ENCODE peak calls at places on chromosomes 4 and X, in five cellular contexts. One of them, this sample, is unnamed.

GRCh38 chrX:71400710-71401109 is 34.6 kb downstream of the TAF1 start:
- DNase-seq in HFF-Myc: no peak
- DNase-seq in fibroblast of pulmonary artery: no peak
- DNase-seq in HCT116: no peak
- DNase-seq in H7: no peak
- DNase-seq in this sample: no peak

GRCh38 chr4:89316931-89317366 is 9.3 kb upstream of the GPRIN3 start:
- DNase-seq in HFF-Myc: no peak
- DNase-seq in fibroblast of pulmonary artery: peak; percentile 75
- DNase-seq in HCT116: no peak
- DNase-seq in H7: no peak
- DNase-seq in this sample: peak; percentile 72

GRCh38 chr4:38560763-38561558 is 103.0 kb upstream of the KLF3 start:
- DNase-seq in HFF-Myc: no peak
- DNase-seq in fibroblast of pulmonary artery: no peak
- DNase-seq in HCT116: no peak
- DNase-seq in H7: no peak
- DNase-seq in this sample: no peak

GRCh38 chr4:137519406-137519805 is 12.9 kb downstream of the PCDH18 start:
- DNase-seq in HFF-Myc: no peak
- DNase-seq in fibroblast of pulmonary artery: peak; percentile 74
- DNase-seq in HCT116: no peak
- DNase-seq in H7: no peak
- DNase-seq in this sample: no peak

GRCh38 chr4:96593422-96593821 is 753.5 kb downstream of the PDHA2 start:
- DNase-seq in HFF-Myc: no peak
- DNase-seq in fibroblast of pulmonary artery: no peak
- DNase-seq in HCT116: no peak
- DNase-seq in H7: no peak
- DNase-seq in this sample: peak; percentile 26

GRCh38 chrX:140504371-140505324 is at the start of gene SOX3:
- DNase-seq in HFF-Myc: no peak
- DNase-seq in fibroblast of pulmonary artery: no peak
- DNase-seq in HCT116: no peak
- DNase-seq in H7: peak; percentile 94
- DNase-seq in this sample: no peak

GRCh38 chr4:156545003-156545785 is 426.4 kb downstream of the PDGFC start:
- DNase-seq in HFF-Myc: no peak
- DNase-seq in fibroblast of pulmonary artery: peak; percentile 42
- DNase-seq in HCT116: no peak
- DNase-seq in H7: no peak
- DNase-seq in this sample: no peak

GRCh38 chrX:30653415-30654131 is at the start of gene GK:
- DNase-seq in HFF-Myc: no peak
- DNase-seq in fibroblast of pulmonary artery: no peak
- DNase-seq in HCT116: no peak
- DNase-seq in H7: peak; percentile 47
- DNase-seq in this sample: no peak

GRCh38 chr4:37795796-37796195 is 30.7 kb upstream of the PGM2 start:
- DNase-seq in HFF-Myc: no peak
- DNase-seq in fibroblast of pulmonary artery: no peak
- DNase-seq in HCT116: no peak
- DNase-seq in H7: no peak
- DNase-seq in this sample: no peak

GRCh38 chr4:78768447-78769177 is 7.5 kb upstream of the BMP2K start:
- DNase-seq in HFF-Myc: no peak
- DNase-seq in fibroblast of pulmonary artery: no peak
- DNase-seq in HCT116: no peak
- DNase-seq in H7: no peak
- DNase-seq in this sample: no peak

GRCh38 chr4:121229993-121230392 is 65.9 kb upstream of the TNIP3 start:
- DNase-seq in HFF-Myc: no peak
- DNase-seq in fibroblast of pulmonary artery: no peak
- DNase-seq in HCT116: no peak
- DNase-seq in H7: no peak
- DNase-seq in this sample: no peak

GRCh38 chr4:121228851-121229250 is 64.7 kb upstream of the TNIP3 start:
- DNase-seq in HFF-Myc: no peak
- DNase-seq in fibroblast of pulmonary artery: no peak
- DNase-seq in HCT116: no peak
- DNase-seq in H7: no peak
- DNase-seq in this sample: no peak

GRCh38 chr4:121226362-121226761 is 62.2 kb upstream of the TNIP3 start:
- DNase-seq in HFF-Myc: no peak
- DNase-seq in fibroblast of pulmonary artery: no peak
- DNase-seq in HCT116: no peak
- DNase-seq in H7: no peak
- DNase-seq in this sample: no peak

GRCh38 chr4:121221608-121222007 is 57.5 kb upstream of the TNIP3 start:
- DNase-seq in HFF-Myc: no peak
- DNase-seq in fibroblast of pulmonary artery: no peak
- DNase-seq in HCT116: no peak
- DNase-seq in H7: no peak
- DNase-seq in this sample: no peak

DNA sequence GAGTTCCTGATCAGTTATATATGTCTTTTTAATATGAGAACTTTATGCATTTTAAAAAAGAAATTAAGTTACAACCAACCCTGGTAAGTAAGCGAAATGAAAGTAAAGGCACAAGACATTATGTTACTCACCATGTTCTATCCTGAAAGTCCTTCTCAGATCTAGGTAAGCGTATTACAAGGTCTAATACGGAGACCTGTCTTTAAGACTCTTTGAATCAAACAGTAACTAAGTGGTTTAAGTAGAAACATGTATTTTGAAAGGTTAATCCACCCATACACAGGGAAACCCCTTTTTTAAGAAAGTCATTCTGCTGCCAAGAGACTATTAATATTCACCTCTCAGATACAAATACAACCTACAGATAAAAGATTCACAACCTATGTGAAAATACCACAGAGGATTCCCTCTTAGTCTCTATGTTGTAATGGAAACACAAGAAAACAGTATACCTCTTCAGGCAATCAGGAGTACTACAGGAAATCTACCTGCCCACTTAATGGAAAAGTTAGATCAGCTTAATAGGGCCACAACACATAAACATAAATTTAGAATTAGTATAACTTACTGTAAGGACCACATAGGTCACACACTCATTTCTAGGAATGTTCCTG is 63.2 kb upstream of the TNIP3 start:
- DNase-seq in HFF-Myc: no peak
- DNase-seq in fibroblast of pulmonary artery: no peak
- DNase-seq in HCT116: peak; percentile 3
- DNase-seq in H7: no peak
- DNase-seq in this sample: no peak
- H3K4me3 ChIP-seq in HFF-Myc: no peak overlapping the region
- H3K4me3 ChIP-seq in fibroblast of pulmonary artery: no peak overlapping the region
- H3K4me3 ChIP-seq in HCT116: no peak overlapping the region
- H3K4me3 ChIP-seq in H7: no peak overlapping the region
- H3K4me3 ChIP-seq in this sample: no peak overlapping the region

DNA sequence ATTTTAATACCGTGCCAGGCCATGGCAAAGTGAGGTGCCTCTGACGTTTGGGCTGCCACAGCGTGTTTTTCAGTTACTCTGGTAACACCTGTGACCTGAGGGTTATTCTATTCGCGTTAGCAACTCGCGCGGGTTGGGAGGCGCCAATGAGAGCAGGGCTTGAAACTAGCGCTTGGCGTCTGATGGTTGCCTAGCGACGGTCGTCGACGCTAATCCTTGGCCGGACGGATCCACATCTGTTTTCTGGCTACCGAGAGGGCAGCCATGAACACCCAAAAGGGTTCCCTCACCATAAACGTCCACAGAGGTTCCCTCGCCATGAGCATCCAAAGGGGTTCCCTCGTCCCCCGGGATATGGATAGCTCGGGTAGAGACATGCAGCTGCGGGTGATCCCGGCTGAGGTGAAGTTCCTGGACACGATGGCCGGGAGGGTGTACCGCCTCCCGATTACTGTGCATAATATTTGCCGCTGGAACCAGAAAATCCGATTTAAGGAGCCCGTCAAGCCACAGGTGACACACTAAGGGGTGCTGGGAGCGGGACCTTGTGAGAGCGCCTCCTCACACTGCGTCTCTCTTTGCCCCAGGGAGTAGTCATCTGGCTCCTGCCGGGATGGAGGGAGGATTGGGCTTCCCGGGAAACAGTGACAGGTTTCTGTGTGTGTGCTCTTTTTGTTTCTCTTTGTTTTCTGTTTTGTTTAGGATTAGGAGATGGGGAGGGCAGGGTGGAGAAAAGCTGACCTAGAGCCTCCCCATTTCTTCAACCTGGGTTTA is at the start of gene CFAP47:
- DNase-seq in HFF-Myc: no peak
- DNase-seq in fibroblast of pulmonary artery: no peak
- DNase-seq in HCT116: no peak
- DNase-seq in H7: peak; percentile 58
- DNase-seq in this sample: peak; percentile 8
- H3K4me3 ChIP-seq in HFF-Myc: no peak within 1 kb of the TSS
- H3K4me3 ChIP-seq in fibroblast of pulmonary artery: no peak within 1 kb of the TSS
- H3K4me3 ChIP-seq in HCT116: no peak within 1 kb of the TSS
- H3K4me3 ChIP-seq in H7: peak within 1 kb of the TSS; percentile 58
- H3K4me3 ChIP-seq in this sample: peak within 1 kb of the TSS; percentile 53

DNA sequence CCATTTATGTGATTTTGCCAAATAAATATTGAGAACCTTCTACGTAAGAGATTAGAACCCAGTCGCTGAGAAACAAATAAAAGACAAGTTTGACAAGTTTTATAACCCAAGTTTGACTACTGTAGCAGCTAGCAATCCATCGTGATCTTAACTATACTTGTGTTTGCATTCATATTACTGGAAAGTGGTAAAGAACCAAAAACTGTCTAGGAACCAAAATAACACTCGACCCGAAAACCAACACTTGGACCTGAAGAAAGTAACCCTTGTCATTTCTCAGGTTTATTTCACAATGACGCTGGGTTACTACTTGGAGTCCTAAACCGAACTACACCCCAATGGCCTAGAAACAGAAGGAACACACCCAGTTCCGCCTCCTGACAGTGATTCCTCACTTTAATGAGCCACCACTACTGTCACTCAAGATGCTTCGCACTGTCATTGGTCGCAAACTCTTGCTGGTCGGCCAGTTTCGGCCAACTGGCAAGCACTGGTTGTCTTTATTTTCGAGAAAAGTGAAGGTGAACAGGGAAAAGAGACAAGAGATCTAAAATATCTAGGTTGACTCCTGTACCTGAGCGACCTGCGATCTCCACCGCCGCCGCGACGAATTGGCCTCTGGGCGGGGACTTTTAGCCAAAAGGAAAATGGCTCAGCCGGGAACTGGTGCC is 496 bp downstream of the FBXO8 start:
- DNase-seq in HFF-Myc: peak; percentile 81
- DNase-seq in fibroblast of pulmonary artery: peak; percentile 97
- DNase-seq in HCT116: peak; percentile 91
- DNase-seq in H7: peak; percentile 77
- DNase-seq in this sample: peak; percentile 88
- H3K4me3 ChIP-seq in HFF-Myc: peak overlapping the region; percentile 60
- H3K4me3 ChIP-seq in fibroblast of pulmonary artery: peak overlapping the region; percentile 90
- H3K4me3 ChIP-seq in HCT116: peak overlapping the region; percentile 82
- H3K4me3 ChIP-seq in H7: peak overlapping the region; percentile 91
- H3K4me3 ChIP-seq in this sample: peak overlapping the region; percentile 99

DNA sequence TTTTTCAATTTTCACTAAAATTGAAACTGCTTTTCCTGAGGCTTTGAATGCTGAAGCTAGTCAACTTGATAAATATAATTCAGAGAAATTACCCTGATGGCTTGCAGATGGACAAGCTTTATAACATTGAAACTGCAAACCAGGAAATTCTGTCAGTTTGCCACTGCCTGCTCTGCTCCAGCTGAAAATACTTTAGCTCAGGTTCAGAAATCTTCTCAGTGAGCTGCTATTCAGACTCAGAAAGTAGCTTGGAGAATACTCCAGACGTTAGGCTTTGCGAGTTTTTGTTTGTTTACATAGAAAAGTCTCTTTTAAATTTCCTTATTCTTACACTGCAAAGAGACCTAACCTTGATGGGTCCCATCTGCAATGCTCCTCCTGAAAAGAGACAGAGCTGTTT is 1574.7 kb downstream of the STIM2 start:
- DNase-seq in HFF-Myc: no peak
- DNase-seq in fibroblast of pulmonary artery: no peak
- DNase-seq in HCT116: no peak
- DNase-seq in H7: no peak
- DNase-seq in this sample: no peak
- H3K4me3 ChIP-seq in HFF-Myc: no peak overlapping the region
- H3K4me3 ChIP-seq in fibroblast of pulmonary artery: no peak overlapping the region
- H3K4me3 ChIP-seq in HCT116: no peak overlapping the region
- H3K4me3 ChIP-seq in H7: no peak overlapping the region
- H3K4me3 ChIP-seq in this sample: no peak overlapping the region

DNA sequence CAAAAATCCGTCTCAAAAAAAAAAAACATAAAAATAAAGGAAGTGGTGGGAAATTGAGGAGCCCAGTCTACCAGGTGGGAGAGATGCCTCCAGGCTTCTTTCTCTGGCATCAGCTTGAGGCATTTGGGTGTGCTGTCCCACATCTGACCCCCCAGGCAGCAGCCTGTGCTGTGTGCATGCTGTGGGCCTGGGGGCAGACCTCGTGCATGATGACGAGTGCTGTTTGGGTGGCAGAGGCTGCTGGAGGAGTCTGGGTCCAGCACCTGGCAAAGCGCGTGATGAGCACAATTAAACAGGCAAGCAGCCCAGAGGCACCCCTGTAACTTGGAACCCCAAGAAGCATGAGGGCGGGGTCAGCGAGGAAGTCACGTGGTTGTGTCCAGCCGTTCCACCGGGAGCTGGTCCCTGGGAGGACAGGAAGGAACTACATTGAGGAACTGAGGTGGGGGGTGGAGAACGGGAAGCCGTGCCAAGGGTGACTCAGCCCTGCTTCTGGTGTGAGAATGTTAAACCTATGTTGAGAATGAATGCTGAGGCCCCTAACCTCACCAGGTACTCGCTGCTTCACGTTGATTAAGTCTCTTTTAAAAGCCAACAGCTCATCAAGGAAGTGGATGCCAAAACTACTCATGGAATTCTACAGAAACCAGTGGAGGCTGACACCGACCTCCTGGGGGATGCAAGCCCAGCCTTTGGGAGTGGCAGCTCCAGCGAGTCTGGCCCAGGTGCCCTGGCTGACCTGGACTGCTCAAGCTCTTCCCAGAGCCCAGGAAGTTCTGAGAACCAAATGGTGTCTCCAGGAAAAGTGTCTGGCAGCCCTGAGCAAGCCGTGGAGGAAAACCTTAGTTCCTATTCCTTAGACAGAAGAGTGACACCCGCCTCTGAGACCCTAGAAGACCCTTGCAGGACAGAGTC is 6.1 kb downstream of the TACC3 start:
- DNase-seq in HFF-Myc: peak; percentile 65
- DNase-seq in fibroblast of pulmonary artery: peak; percentile 81
- DNase-seq in HCT116: no peak
- DNase-seq in H7: peak; percentile 21
- DNase-seq in this sample: peak; percentile 87
- H3K4me3 ChIP-seq in HFF-Myc: no peak overlapping the region
- H3K4me3 ChIP-seq in fibroblast of pulmonary artery: no peak overlapping the region
- H3K4me3 ChIP-seq in HCT116: no peak overlapping the region
- H3K4me3 ChIP-seq in H7: no peak overlapping the region
- H3K4me3 ChIP-seq in this sample: no peak overlapping the region

This sample was measured in retinal pigment epithelial cell.